ENCODE peak calls at places on chromosomes 1 and 21, in seven cellular contexts. I is ovary, G is IMR-90, S is K562, X is uterus, P is endothelial cell of umbilical vein, W is H54. C is an unnamed sample.

GRCh38 chr1:52814465-52814864 is 28.1 kb upstream of the ZYG11A start:
- DNase-seq in I (no peak), G (peak), S (no peak), X (no peak), P (no peak), W (no peak), C (no peak)

GRCh38 chr1:224668991-224669390 is 52.9 kb downstream of the CNIH3 start:
- DNase-seq in I (no peak), G (no peak), S (no peak), X (no peak), P (no peak), W (no peak), C (no peak)

GRCh38 chr1:38932496-38933014 is 9.1 kb downstream of the RHBDL2 start:
- DNase-seq in I (no peak), G (no peak), S (no peak), X (no peak), P (no peak), W (no peak), C (no peak)

GRCh38 chr1:59701376-59701775 is 113.4 kb upstream of the HOOK1 start:
- DNase-seq in I (no peak), G (peak), S (no peak), X (no peak), P (no peak), W (no peak), C (no peak)

GRCh38 chr21:16794944-16795343 is 717.9 kb upstream of the CXADR start:
- DNase-seq in I (peak), G (peak), S (no peak), X (peak), P (peak), W (peak), C (no peak)

GRCh38 chr21:14388282-14388681 is 5.3 kb upstream of the HSPA13 start:
- DNase-seq in I (no peak), G (no peak), S (no peak), X (no peak), P (no peak), W (no peak), C (no peak)

GRCh38 chr1:149845416-149845815 is 54.0 kb upstream of the BOLA1 start:
- DNase-seq in I (no peak), G (no peak), S (no peak), X (no peak), P (no peak), W (no peak), C (no peak)

GRCh38 chr1:46506470-46507219 is 17.0 kb downstream of the DMBX1 start:
- DNase-seq in I (no peak), G (no peak), S (peak), X (no peak), P (no peak), W (no peak), C (no peak)

GRCh38 chr1:231059566-231060193 is 19.6 kb upstream of the FAM89A start:
- DNase-seq in I (no peak), G (peak), S (no peak), X (no peak), P (peak), W (no peak), C (no peak)

GRCh38 chr21:16792155-16792554 is 720.7 kb upstream of the CXADR start:
- DNase-seq in I (no peak), G (no peak), S (no peak), X (no peak), P (no peak), W (no peak), C (no peak)

GRCh38 chr1:41500378-41500777 is 15.9 kb upstream of the EDN2 start:
- DNase-seq in I (no peak), G (no peak), S (no peak), X (peak), P (no peak), W (peak), C (no peak)

GRCh38 chr1:6200188-6200809 is 904 bp upstream of the RPL22 start:
- DNase-seq in I (no peak), G (no peak), S (no peak), X (no peak), P (no peak), W (no peak), C (no peak)

GRCh38 chr1:242877229-242877628 is 352.7 kb upstream of the PLD5 start:
- DNase-seq in I (no peak), G (no peak), S (no peak), X (no peak), P (no peak), W (no peak), C (no peak)

GRCh38 chr21:33025471-33026298 is at the start of gene OLIG2:
- DNase-seq in I (no peak), G (peak), S (peak), X (no peak), P (peak), W (peak), C (no peak)

GRCh38 chr1:58823481-58824010 is 39.7 kb upstream of the JUN start:
- DNase-seq in I (no peak), G (peak), S (peak), X (peak), P (peak), W (peak), C (no peak)

GRCh38 chr1:246791303-246791918 is 67.2 kb downstream of the SCCPDH start:
- DNase-seq in I (no peak), G (no peak), S (no peak), X (no peak), P (no peak), W (no peak), C (no peak)

GRCh38 chr1:220818421-220819173 is 31.9 kb downstream of the MTARC1 start:
- DNase-seq in I (peak), G (peak), S (no peak), X (peak), P (peak), W (peak), C (no peak)

GRCh38 chr1:168340796-168341510 is 60.3 kb downstream of the TBX19 start:
- DNase-seq in I (no peak), G (no peak), S (no peak), X (no peak), P (no peak), W (no peak), C (no peak)

GRCh38 chr1:208203848-208204609 is 40.2 kb downstream of the PLXNA2 start:
- DNase-seq in I (no peak), G (no peak), S (no peak), X (no peak), P (peak), W (no peak), C (no peak)

DNA sequence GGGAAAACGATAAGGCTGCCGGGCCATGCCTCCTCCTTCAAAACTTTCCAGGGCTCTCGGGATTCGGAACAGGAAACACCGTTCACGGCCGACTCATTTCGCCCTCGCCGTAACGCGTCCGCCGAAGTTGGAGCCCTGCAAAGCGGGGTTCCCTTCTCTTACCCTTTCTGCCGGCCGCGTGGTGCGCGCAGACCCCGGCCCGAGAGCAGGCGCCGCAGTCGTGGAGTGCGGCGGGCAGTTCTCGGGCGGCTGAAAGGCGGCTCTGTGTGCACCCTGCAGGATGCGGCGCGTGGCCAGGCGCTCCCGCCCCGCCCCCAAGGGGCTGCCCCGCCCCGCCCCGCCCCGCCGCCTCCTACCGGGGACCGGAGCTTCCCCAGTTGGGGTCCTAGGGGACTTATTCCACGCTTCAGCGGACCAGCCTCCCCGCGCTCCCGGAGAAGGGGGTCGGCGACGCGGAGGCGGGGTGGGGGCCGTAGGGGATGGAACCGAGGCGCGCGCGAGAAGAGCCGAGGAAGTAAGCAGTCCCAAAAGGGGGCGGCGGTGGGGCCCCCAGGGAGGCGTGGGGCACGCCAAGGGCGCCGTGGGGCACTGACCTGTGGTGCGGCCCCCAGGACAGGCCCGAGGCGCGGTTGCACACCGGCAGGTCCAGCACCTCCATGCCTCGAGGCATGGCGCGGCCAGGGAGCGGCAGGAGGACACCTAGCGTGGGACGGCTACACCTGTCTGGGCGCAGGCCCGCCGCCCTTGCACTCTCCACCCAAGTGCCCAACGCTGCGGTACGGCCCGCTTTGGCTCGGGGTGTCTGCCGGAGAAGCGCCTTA is at the start of gene MCOLN2:
- DNase-seq in I (peak), G (peak), S (peak), X (no peak), P (no peak), W (peak), C (peak)
- TF ChIP-seq POLR2A in I (no peak), G (no peak), S (no peak), X (no peak), P (no peak), W (no peak), C (no peak)

DNA sequence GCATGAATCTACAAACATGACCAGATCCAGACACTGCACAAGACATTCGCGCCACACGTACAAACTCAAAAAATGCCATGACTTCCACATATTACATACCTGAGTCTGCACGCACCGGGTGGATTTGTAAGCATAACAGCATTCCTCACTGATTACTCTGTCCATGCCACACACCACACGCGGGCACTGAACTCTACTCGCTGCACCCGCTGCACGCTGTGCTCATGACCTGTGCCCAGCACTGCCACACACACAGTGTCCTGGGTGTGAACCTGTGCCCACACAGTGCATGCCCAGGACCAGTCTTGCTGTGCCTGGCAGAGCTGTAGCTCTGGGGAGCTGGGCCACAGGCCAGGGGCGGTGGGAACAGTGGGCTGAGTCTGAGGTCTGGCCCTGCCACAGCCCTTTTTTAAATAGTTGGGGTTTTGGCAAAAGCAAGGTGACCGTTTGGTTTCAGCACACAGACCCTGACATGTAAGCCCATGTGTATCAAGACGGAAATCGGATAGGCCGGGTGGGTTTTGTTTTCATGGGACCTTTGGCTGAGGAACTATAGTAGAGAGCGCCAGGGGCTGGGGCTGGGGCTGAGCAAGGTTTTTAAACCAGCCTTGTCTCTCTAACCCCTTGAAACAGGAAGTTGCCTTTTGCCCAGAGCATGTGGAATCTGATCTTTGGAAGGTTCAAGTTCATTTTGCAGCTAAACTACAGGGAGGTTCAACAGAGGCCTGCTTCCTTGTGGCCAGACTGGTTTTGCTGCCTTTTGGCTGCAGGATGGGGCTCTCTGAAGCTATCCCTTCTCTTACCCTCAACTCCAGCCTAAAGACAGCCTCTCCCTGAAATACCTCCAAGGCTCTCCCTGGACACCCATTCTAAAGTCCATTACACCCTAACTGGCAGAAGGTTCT is 12.3 kb upstream of the GOLT1A start:
- DNase-seq in I (no peak), G (peak), S (no peak), X (no peak), P (no peak), W (no peak), C (no peak)
- TF ChIP-seq POLR2A in I (no peak), G (no peak), S (no peak), X (no peak), P (no peak), W (no peak), C (no peak)

DNA sequence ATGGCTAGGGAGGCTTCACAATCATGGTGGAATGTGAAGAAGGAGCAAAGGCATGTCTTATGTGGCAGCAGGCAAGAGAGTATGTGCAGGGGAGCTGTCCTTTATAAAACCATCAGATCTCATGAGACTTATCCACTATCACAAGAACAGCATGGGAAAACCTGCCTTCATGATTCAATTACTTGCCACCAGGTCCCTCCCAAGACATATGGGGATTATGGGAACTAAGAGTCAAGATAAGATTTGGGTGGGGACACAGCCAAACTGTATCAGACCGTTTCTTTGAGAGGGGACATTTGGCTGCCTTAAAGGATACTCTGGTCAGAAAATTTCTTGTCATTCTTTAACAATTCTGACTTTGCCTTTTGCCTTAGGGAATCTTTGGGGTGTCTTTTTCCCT is 3.2 kb upstream of the XPR1 start:
- DNase-seq in I (no peak), G (no peak), S (no peak), X (no peak), P (no peak), W (no peak), C (no peak)
- TF ChIP-seq POLR2A in I (no peak), G (no peak), S (no peak), X (no peak), P (no peak), W (no peak), C (no peak)

GRCh38 chr1:234538930-234539649 is 60.1 kb upstream of the TARBP1 start:
- DNase-seq in I (peak), G (no peak), S (no peak), X (peak), P (no peak), W (no peak), C (no peak)
- TF ChIP-seq POLR2A in I (no peak), G (no peak), S (no peak), X (no peak), P (no peak), W (no peak), C (no peak)